ENCODE peak calls at places on chromosomes 7 and 10, in six cellular contexts. N is sigmoid colon, Y is ovary, X is HepG2, B is A549, H is H1. D is an unnamed sample.

GRCh38 chr7:80918909-80919721 is at the start of gene SEMA3C:
- DNase-seq in X (peak), Y (peak), B (peak), N (peak), H (peak), D (peak)

GRCh38 chr10:130479906-130480305 is 343.7 kb downstream of the GLRX3 start:
- DNase-seq in B (no peak), N (peak), H (no peak), Y (no peak), X (no peak), D (no peak)

GRCh38 chr10:132810807-132811700 is 25.1 kb upstream of the NKX6-2 start:
- DNase-seq in X (no peak), Y (no peak), B (no peak), N (peak), H (no peak), D (no peak)

GRCh38 chr7:46515844-46516590 is 594.9 kb upstream of the IGFBP3 start:
- DNase-seq in N (no peak), Y (no peak), H (no peak), X (no peak), B (no peak), D (no peak)

GRCh38 chr7:17593854-17594419 is 295.5 kb downstream of the AHR start:
- DNase-seq in H (no peak), N (no peak), X (no peak), Y (no peak), B (no peak), D (no peak)

GRCh38 chr7:66847879-66848810 is 72.9 kb upstream of the TMEM248 start:
- DNase-seq in Y (no peak), N (no peak), X (peak), B (peak), H (no peak), D (no peak)

GRCh38 chr7:47329320-47329926 is 252.5 kb downstream of the TNS3 start:
- DNase-seq in H (peak), N (no peak), Y (no peak), X (no peak), B (no peak), D (no peak)

GRCh38 chr7:111198255-111198654 is 107.3 kb downstream of the LRRN3 start:
- DNase-seq in H (no peak), N (no peak), X (peak), Y (no peak), B (no peak), D (no peak)

GRCh38 chr10:5775705-5776104 is 37.5 kb downstream of the GDI2 start:
- DNase-seq in H (no peak), X (no peak), Y (no peak), B (no peak), N (no peak), D (peak)

GRCh38 chr7:83807770-83808169 is 158.8 kb upstream of the SEMA3E start:
- DNase-seq in H (no peak), Y (no peak), X (no peak), B (no peak), N (no peak), D (no peak)

GRCh38 chr10:23070819-23071218 is 24.6 kb upstream of the MSRB2 start:
- DNase-seq in X (no peak), N (no peak), H (no peak), B (no peak), Y (no peak), D (no peak)

GRCh38 chr10:77817541-77817940 is 109.0 kb downstream of the DLG5 start:
- DNase-seq in X (no peak), N (no peak), B (no peak), Y (no peak), H (no peak), D (no peak)

GRCh38 chr7:128830231-128831177 is at the start of gene FLNC:
- DNase-seq in Y (peak), H (peak), X (no peak), N (peak), B (no peak), D (peak)

GRCh38 chr10:51129946-51130554 is 55.8 kb downstream of the PRKG1 start:
- DNase-seq in H (no peak), B (no peak), N (no peak), X (no peak), Y (no peak), D (no peak)

GRCh38 chr10:66455304-66455703 is 470.5 kb upstream of the LRRTM3 start:
- DNase-seq in X (no peak), N (no peak), Y (no peak), H (no peak), B (no peak), D (no peak)

GRCh38 chr7:77727936-77728701 is 31.9 kb downstream of the RSBN1L start:
- DNase-seq in Y (no peak), B (no peak), H (no peak), N (no peak), X (peak), D (no peak)

GRCh38 chr10:34474060-34474376 is 341.1 kb downstream of the PARD3 start:
- DNase-seq in X (peak), H (no peak), B (peak), Y (no peak), N (no peak), D (no peak)

GRCh38 chr7:105611856-105612775 is 30.8 kb upstream of the EFCAB10 start:
- DNase-seq in N (peak), Y (no peak), H (no peak), X (no peak), B (no peak), D (no peak)

GRCh38 chr7:90655566-90655965 is 59.4 kb downstream of the CDK14 start:
- DNase-seq in H (no peak), B (no peak), Y (no peak), N (no peak), X (no peak), D (no peak)

GRCh38 chr7:84187813-84188212 is 6.8 kb downstream of the SEMA3A start:
- DNase-seq in Y (no peak), H (no peak), X (no peak), B (no peak), N (no peak), D (no peak)

GRCh38 chr7:137081694-137082093 is 213.2 kb downstream of the CHRM2 start:
- DNase-seq in B (no peak), Y (peak), H (no peak), N (peak), X (no peak), D (peak)

GRCh38 chr7:52961084-52961483 is 74.3 kb upstream of the POM121L12 start:
- DNase-seq in Y (no peak), N (no peak), H (no peak), B (no peak), X (no peak), D (no peak)
- TF ChIP-seq EP300 in Y (no peak), N (no peak), H (no peak), B (no peak), X (no peak), D (no peak)

DNA sequence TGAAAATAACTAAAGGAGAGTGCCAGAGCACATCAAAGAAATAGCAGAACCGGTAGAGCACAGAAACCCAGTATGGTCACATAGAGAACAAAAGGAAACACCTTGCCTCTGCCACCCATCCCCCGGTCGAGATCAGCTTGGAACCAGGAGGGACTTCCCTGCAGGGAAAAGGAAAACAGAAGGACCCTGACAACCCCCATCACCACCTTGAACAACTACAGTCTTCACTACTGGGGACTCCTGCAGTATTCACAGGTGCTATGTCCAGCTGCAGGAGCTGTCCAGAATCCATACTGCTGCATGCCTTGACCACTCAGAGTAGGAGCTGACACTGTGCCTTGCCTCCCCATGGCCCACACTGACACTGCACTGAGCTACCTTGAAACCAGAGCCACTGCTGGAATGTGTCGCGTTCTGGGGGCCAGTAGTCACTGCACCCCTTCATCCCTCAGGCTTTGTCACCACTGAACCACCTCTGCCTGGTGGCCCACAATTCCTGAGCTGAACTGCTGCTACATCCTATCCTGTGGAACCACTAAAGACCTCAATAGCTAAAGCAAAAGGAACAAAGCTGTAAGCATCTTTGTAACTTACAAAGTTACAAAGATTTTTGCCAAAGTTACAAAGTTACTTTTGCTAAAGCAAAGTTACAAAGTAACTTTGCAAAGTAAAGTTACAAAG is 66.8 kb downstream of the TRIL start:
- DNase-seq in B (no peak), N (no peak), X (peak), Y (no peak), H (peak), D (no peak)
- TF ChIP-seq CTCF in B (no peak), N (no peak), X (peak), Y (no peak), H (no peak), D (no peak)

DNA sequence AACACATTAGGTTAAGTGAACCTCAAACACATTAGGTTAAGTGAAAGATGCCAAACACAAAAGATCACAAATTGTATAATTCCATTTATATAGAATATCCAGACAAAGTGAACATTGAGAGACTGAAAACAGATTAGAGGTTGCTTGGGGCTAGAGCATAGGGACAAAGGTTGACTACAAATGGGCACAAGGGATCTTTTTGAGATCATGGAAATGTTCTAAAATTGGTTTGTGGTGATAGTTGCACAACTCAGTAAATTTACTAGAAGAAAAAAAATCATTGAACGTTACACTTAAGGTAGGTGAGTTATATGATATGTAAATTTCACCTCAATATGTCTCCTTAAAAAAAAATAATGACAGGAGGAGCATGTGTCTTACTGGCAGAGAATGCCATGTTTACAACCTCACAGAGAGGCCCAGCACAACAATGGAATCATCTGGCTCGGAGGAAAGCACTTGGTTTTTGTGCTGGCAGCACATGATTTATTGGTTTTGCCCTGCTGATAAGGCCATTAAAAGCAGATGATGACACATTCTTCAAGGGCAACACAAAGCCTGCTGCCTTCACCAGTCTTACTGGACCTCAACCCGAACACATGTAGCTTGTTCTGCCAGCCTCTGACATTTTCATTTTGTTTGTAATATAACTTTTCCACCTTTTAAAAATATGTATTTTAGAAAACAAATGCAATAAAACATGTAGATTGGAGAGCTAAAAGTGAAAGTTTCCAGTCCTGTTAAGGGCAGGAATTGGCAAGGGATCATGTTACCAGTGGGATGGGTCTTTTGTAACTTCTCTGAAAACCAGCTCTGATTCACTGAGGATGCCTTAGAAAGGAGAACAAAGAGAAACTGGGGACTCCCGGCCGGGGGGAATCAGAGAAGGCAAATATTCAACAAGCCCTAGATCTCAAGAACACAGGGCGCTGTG is 11.9 kb upstream of the LMOD2 start:
- DNase-seq in X (peak), B (no peak), Y (no peak), N (no peak), H (peak), D (no peak)
- TF ChIP-seq EP300 in X (no peak), B (no peak), Y (no peak), N (no peak), H (no peak), D (no peak)

DNA sequence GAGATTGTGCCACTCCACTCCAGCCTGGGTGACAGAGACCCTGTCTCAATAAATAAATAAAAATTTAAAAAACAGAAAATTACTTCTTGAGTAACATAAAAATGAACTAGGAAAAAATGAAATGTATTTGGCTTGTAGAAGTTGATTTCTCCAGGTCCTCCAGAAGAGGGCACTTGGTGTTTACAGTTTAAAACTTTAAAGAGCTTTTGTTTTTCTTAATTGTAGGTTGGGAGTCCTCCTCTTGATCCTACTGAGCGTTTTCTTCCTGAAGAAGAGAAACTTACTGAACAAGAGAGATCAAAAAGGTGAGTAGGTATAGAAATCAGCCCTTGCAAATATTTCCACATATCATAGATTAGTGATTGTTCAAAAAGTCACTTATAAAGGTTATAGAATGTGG is 16.2 kb downstream of the KIFBP start:
- DNase-seq in B (peak), X (peak), Y (no peak), N (no peak), H (no peak), D (no peak)
- TF ChIP-seq CTCF in B (peak), X (peak), Y (no peak), N (no peak), H (peak), D (no peak)